ENCODE peak calls at places on chromosomes 6 and 20, in five cellular contexts. Q is right cardiac atrium, X is OCI-LY7, H is left ventricle myocardium inferior, V is SK-N-SH. S is an unnamed sample.

GRCh38 chr20:38156888-38157634 is 8.0 kb downstream of the TGM2 start:
- DNase-seq in V (no peak), Q (peak; percentile 82), X (no peak), H (peak; percentile 66), S (no peak)

GRCh38 chr20:52422574-52423463 is 231.2 kb upstream of the ZFP64 start:
- DNase-seq in X (no peak), H (no peak), Q (no peak), V (no peak), S (no peak)

GRCh38 chr6:140857734-140858380 is 1274.9 kb upstream of the GJE1 start:
- DNase-seq in H (no peak), V (no peak), X (no peak), Q (no peak), S (no peak)

GRCh38 chr6:36682328-36683144 is 4.0 kb downstream of the CDKN1A start:
- DNase-seq in H (peak; percentile 52), V (no peak), Q (peak; percentile 64), X (peak; percentile 91), S (no peak)

GRCh38 chr20:56212071-56212470 is 36.5 kb upstream of the MC3R start:
- DNase-seq in X (no peak), H (no peak), V (no peak), Q (no peak), S (no peak)

GRCh38 chr6:2743280-2744205 is 7.2 kb downstream of the MYLK4 start:
- DNase-seq in V (no peak), X (no peak), Q (no peak), H (no peak), S (no peak)

GRCh38 chr6:14159090-14159489 is 41.5 kb downstream of the CD83 start:
- DNase-seq in H (no peak), X (no peak), Q (no peak), V (no peak), S (no peak)

GRCh38 chr6:37710616-37711015 is 12.9 kb upstream of the MDGA1 start:
- DNase-seq in V (no peak), H (no peak), X (no peak), Q (no peak), S (no peak)

GRCh38 chr20:47317127-47317895 is 39.2 kb downstream of the ZMYND8 start:
- DNase-seq in H (peak; percentile 80), Q (peak; percentile 87), X (peak; percentile 41), V (no peak), S (no peak)

GRCh38 chr6:109458774-109459531 is 3.4 kb upstream of the MICAL1 start:
- DNase-seq in H (no peak), V (no peak), X (peak; percentile 60), Q (no peak), S (peak; percentile 30)

GRCh38 chr6:11712760-11713159 is 65.8 kb downstream of the ADTRP start:
- DNase-seq in V (no peak), Q (peak; percentile 49), H (no peak), X (no peak), S (no peak)

GRCh38 chr20:11459090-11459877 is 458.4 kb upstream of the BTBD3 start:
- DNase-seq in X (no peak), H (no peak), V (no peak), Q (no peak), S (no peak)

GRCh38 chr20:363319-364078 is 16.6 kb downstream of the NRSN2 start:
- DNase-seq in X (peak; percentile 30), V (no peak), Q (no peak), H (no peak), S (no peak)

GRCh38 chr6:27743787-27744186 is 168.4 kb downstream of the OR2B2 start:
- DNase-seq in H (no peak), V (no peak), Q (no peak), X (no peak), S (no peak)

DNA sequence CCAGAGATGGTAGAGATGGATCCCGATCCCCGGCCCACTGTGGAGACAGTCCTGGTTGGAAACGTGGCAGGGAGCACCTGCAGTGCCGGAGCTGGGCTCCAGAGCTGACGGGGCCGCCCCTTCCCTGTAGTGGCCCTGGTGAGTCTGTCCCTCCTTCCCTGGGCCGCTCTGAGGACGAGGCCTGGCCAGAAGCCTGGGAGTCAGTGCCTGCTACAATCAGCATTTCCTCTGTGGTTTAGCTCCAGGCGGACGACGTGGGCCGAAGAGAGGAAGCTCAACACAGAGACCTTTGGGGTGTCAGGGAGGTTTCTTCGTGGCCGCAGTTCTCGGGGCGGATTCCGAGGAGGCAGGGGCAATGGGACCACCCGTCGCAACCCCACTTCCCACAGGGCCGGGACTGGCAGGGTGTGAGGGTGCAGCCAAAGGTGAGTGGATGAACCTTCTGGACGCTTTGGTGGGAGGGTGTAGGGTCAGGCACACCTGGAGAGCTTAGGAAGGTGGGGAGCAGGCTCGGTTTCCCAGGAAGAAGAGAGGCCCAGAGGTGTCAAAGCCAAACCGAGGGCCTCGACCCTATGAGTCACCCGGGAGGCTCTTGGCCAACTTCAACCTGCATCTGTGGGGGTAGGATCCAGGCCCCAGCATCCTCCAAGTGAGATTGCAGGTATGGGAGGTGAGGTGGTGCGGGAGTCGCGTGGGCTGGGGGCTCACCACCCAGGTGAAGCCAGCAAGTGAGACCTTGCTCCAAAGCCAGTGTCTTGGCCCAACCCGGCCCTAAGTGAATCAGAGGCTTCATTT is 9.9 kb downstream of the PSMA7 start:
- DNase-seq in V (no peak), Q (peak; percentile 80), H (peak; percentile 48), X (no peak), S (no peak)
- H3K27ac ChIP-seq in V (no peak overlapping the region), Q (peak overlapping the region; percentile 73), H (peak overlapping the region; percentile 88), X (no peak overlapping the region), S (no peak overlapping the region)

GRCh38 chr20:49561806-49562205 is 6.1 kb downstream of the PTGIS start:
- DNase-seq in H (no peak), Q (no peak), X (no peak), V (no peak), S (no peak)
- H3K27ac ChIP-seq in H (peak overlapping the region; percentile 81), Q (peak overlapping the region; percentile 65), X (no peak overlapping the region), V (no peak overlapping the region), S (no peak overlapping the region)

GRCh38 chr6:120489941-120490340 is 844.3 kb downstream of the TBC1D32 start:
- DNase-seq in X (no peak), Q (no peak), H (no peak), V (no peak), S (no peak)
- H3K27ac ChIP-seq in X (no peak overlapping the region), Q (no peak overlapping the region), H (no peak overlapping the region), V (no peak overlapping the region), S (no peak overlapping the region)

DNA sequence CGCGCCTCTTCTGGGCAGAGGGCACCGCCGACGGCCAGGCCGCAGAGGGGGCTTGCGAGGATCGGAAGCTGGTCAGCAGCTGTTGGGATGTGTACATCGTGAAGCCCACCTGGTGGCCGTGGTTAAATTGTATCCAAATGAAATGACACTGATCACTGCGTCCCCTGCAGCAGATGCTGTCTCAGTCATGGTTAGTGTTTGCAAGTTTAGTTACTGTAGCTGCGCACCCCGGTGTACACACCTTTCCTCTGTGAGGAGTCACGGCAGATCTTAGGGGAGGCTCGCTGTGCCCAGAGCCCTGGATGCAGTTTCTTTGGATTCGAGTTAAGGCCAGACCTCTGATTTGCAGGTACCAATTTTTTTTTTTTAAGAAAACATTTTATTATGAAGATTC is 687 bp downstream of the NAA20 start:
- DNase-seq in V (no peak), X (peak; percentile 40), Q (no peak), H (no peak), S (no peak)
- H3K27ac ChIP-seq in V (peak overlapping the region; percentile 63), X (peak overlapping the region; percentile 51), Q (no peak overlapping the region), H (peak overlapping the region; percentile 87), S (peak overlapping the region; percentile 79)

S was measured in substantia nigra.